ENCODE peak calls at places on chromosomes 3 and 15, in five cellular contexts. L, E, J, P and D are unnamed samples.

GRCh38 chr3:149587383-149587782 is 70.4 kb downstream of the WWTR1 start:
- DNase-seq in E (no peak), L (no peak), J (no peak), P (no peak), D (no peak)

GRCh38 chr3:52872245-52872644 is 25.1 kb downstream of the STIMATE start:
- DNase-seq in J (no peak), E (peak), P (no peak), L (no peak), D (no peak)

GRCh38 chr3:54988302-54989022 is 60.6 kb upstream of the LRTM1 start:
- DNase-seq in E (peak), J (no peak), P (peak), L (peak), D (no peak)

GRCh38 chr3:149377408-149378111 is at the start of gene TM4SF1:
- DNase-seq in E (peak), L (peak), P (no peak), J (peak), D (peak)

GRCh38 chr3:140854961-140855360 is 86.7 kb upstream of the SLC25A36 start:
- DNase-seq in P (no peak), L (no peak), J (no peak), E (no peak), D (no peak)

GRCh38 chr3:189790658-189791057 is 159.5 kb downstream of the TP63 start:
- DNase-seq in J (no peak), E (no peak), P (no peak), L (peak), D (no peak)

GRCh38 chr3:160747437-160747836 is 8.6 kb upstream of the PPM1L start:
- DNase-seq in E (no peak), L (no peak), P (no peak), J (no peak), D (no peak)

GRCh38 chr3:111715911-111716523 is 120.9 kb upstream of the ZBED2 start:
- DNase-seq in E (peak), J (peak), L (peak), P (peak), D (no peak)

GRCh38 chr3:21294768-21295167 is 456.2 kb downstream of the ZNF385D start:
- DNase-seq in E (peak), J (no peak), L (no peak), P (no peak), D (peak)

GRCh38 chr3:38738630-38739395 is 77.2 kb downstream of the SCN10A start:
- DNase-seq in J (no peak), E (peak), L (peak), P (no peak), D (no peak)

GRCh38 chr3:123119802-123120201 is 53.0 kb downstream of the PDIA5 start:
- DNase-seq in L (no peak), J (no peak), E (no peak), P (no peak), D (no peak)
- H3K4me3 ChIP-seq in L (no peak), J (no peak), E (no peak), P (no peak), D (no peak)

GRCh38 chr15:43876872-43877271 is 50.1 kb downstream of the WDR76 start:
- DNase-seq in P (no peak), L (no peak), E (no peak), J (no peak), D (no peak)

GRCh38 chr15:43873651-43874050 is 46.8 kb downstream of the WDR76 start:
- DNase-seq in J (no peak), L (no peak), E (no peak), P (no peak), D (no peak)

GRCh38 chr15:43868412-43868811 is 41.6 kb downstream of the WDR76 start:
- DNase-seq in P (no peak), E (no peak), L (no peak), J (no peak), D (no peak)

GRCh38 chr15:43871835-43872234 is 45.0 kb downstream of the WDR76 start:
- DNase-seq in E (no peak), L (no peak), J (no peak), P (no peak), D (no peak)

GRCh38 chr15:43872416-43873020 is 45.7 kb downstream of the WDR76 start:
- DNase-seq in P (no peak), J (no peak), E (peak), L (peak), D (peak)
- TF ChIP-seq CTCF in P (no peak), J (peak), E (peak), L (peak), D (peak)

GRCh38 chr15:74373056-74373650 is 5.7 kb upstream of the CYP11A1 start:
- DNase-seq in E (no peak), L (no peak), P (no peak), J (no peak), D (no peak)
- H3K4me3 ChIP-seq in E (no peak), L (no peak), P (no peak), J (no peak), D (no peak)

GRCh38 chr3:157541506-157542236 is 38.5 kb upstream of the VEPH1 start:
- DNase-seq in E (no peak), P (no peak), L (no peak), J (no peak), D (no peak)

GRCh38 chr3:157544501-157545139 is 41.4 kb upstream of the VEPH1 start:
- DNase-seq in J (no peak), L (no peak), E (peak), P (peak), D (no peak)

GRCh38 chr3:157540656-157541055 is 37.4 kb upstream of the VEPH1 start:
- DNase-seq in J (no peak), L (no peak), P (no peak), E (no peak), D (no peak)

GRCh38 chr3:157543491-157544035 is 40.3 kb upstream of the VEPH1 start:
- DNase-seq in L (no peak), P (no peak), J (no peak), E (no peak), D (no peak)

GRCh38 chr3:157542711-157543485 is 39.7 kb upstream of the VEPH1 start:
- DNase-seq in J (peak), E (peak), L (peak), P (peak), D (no peak)
- TF ChIP-seq CTCF in J (no peak), E (peak), L (peak), P (no peak), D (peak)

GRCh38 chr3:64343692-64344440 is 118.6 kb upstream of the PRICKLE2 start:
- DNase-seq in L (no peak), J (no peak), P (no peak), E (peak), D (no peak)

GRCh38 chr3:64340636-64341240 is 115.5 kb upstream of the PRICKLE2 start:
- DNase-seq in L (peak), E (peak), P (no peak), J (no peak), D (no peak)

GRCh38 chr3:64344721-64345207 is 119.5 kb upstream of the PRICKLE2 start:
- DNase-seq in J (no peak), P (no peak), L (peak), E (peak), D (peak)

GRCh38 chr3:64342940-64343691 is 117.8 kb upstream of the PRICKLE2 start:
- DNase-seq in J (no peak), L (peak), P (no peak), E (peak), D (peak)

DNA sequence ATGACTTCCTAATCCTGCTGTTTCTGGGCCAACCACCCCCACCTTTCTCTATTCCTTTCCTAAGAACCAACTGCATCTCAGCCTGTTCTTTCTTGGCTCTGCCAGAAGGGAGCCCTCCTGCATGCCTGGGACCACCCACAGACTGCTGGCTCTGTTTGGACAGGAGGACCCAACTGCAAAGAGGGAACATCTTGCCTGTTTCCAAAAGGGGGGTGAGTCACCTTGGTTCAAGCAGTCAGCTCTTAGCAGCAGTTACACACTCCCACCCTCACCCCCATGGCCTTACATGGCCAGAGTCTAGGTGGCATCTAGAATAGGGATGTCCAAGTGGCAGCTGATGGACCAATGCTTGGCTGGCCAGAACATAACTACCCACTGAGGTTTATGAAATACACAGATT is 116.1 kb upstream of the PRICKLE2 start:
- DNase-seq in P (no peak), J (no peak), E (peak), L (peak), D (no peak)
- H3K4me3 ChIP-seq in P (no peak), J (no peak), E (no peak), L (no peak), D (no peak)

GRCh38 chr15:92228830-92229229 is 164.9 kb upstream of the ST8SIA2 start:
- DNase-seq in E (no peak), L (peak), J (no peak), P (no peak), D (no peak)

GRCh38 chr15:92231461-92231860 is 162.2 kb upstream of the ST8SIA2 start:
- DNase-seq in L (no peak), E (no peak), P (no peak), J (no peak), D (no peak)

GRCh38 chr15:92224843-92225242 is 168.8 kb upstream of the ST8SIA2 start:
- DNase-seq in L (no peak), E (no peak), J (no peak), P (no peak), D (no peak)

GRCh38 chr15:92226020-92226612 is 167.6 kb upstream of the ST8SIA2 start:
- DNase-seq in L (peak), J (no peak), E (no peak), P (no peak), D (no peak)
- TF ChIP-seq CTCF in L (peak), J (peak), E (peak), P (no peak), D (peak)

GRCh38 chr3:127819656-127820055 is 2.7 kb downstream of the MGLL start:
- DNase-seq in J (no peak), P (no peak), L (no peak), E (no peak), D (no peak)
- H3K4me3 ChIP-seq in J (peak), P (no peak), L (no peak), E (no peak), D (no peak)

DNA sequence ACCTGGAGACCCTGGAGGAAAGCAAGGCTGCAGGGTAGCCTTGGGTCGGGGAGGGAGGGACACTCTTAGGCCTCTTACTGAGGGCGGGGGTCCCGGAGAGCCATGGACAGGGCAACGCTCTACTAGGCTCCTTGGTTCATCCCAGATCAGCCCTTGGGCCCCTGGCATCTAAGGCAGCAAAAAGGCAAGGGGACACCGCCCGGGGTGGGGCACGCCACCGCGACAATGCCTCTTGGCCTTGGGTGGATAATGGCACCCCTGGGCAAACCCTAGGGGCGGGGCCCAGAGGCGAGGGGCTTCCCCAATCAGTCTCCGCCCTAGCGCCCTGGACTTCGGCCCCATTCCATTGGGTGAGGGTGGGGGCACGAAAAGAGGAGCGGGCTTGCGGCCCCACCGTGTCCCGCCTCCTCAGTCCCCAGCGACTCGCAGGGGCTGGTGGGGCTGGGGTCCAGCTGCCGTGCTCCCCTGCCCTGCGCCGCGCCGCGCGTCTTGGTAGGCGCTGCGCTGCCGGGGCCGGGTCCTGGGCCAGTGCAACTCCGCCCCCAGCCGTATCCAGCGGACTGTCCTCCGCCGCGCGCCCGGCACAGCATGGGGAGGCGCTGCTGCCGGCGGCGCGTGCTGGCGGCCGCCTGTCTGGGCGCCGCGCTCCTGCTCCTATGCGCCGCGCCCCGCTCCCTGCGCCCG is at the start of gene CHST13:
- DNase-seq in P (no peak), E (peak), L (peak), J (peak), D (no peak)
- TF ChIP-seq CTCF in P (no peak), E (no peak), L (no peak), J (no peak), D (no peak)

GRCh38 chr3:107663266-107663665 is 140.5 kb downstream of the BBX start:
- DNase-seq in P (no peak), L (no peak), J (no peak), E (no peak), D (no peak)

GRCh38 chr3:107660316-107660976 is 137.7 kb downstream of the BBX start:
- DNase-seq in P (no peak), E (peak), J (no peak), L (peak), D (no peak)

GRCh38 chr3:107662586-107662985 is 139.8 kb downstream of the BBX start:
- DNase-seq in P (no peak), L (no peak), J (no peak), E (peak), D (no peak)

GRCh38 chr3:107661447-107662108 is 138.8 kb downstream of the BBX start:
- DNase-seq in E (no peak), L (no peak), P (no peak), J (no peak), D (no peak)

GRCh38 chr3:107662109-107662477 is 139.3 kb downstream of the BBX start:
- DNase-seq in J (no peak), E (peak), P (peak), L (peak), D (no peak)
- H3K4me3 ChIP-seq in J (peak), E (peak), P (no peak), L (no peak), D (no peak)